ENCODE peak calls at places on chromosomes 5 and 9, in five cellular contexts. F is AG09319, Q is lung, A is tibial artery, O is nephron progenitor cell. I is an unnamed sample.

GRCh38 chr5:1008451-1009358 is at the start of gene NKD2:
- DNase-seq in Q (no peak), A (peak), O (peak), F (no peak), I (no peak)

GRCh38 chr5:73796164-73797141 is 170.5 kb downstream of the ARHGEF28 start:
- DNase-seq in Q (no peak), A (no peak), O (no peak), F (peak), I (peak)

GRCh38 chr9:133063500-133064231 is 1.9 kb downstream of the CEL start:
- DNase-seq in O (no peak), Q (no peak), F (no peak), A (no peak), I (no peak)

GRCh38 chr5:174446988-174447387 is 277.4 kb upstream of the MSX2 start:
- DNase-seq in A (no peak), O (no peak), F (no peak), Q (no peak), I (no peak)

GRCh38 chr5:946720-947625 is 54.3 kb downstream of the TRIP13 start:
- DNase-seq in A (no peak), F (no peak), Q (no peak), O (no peak), I (no peak)

GRCh38 chr5:36301858-36302603 is at the start of gene RANBP3L:
- DNase-seq in A (no peak), Q (no peak), F (peak), O (peak), I (no peak)

GRCh38 chr5:126484248-126484647 is 61.0 kb downstream of the GRAMD2B start:
- DNase-seq in O (no peak), F (no peak), Q (no peak), A (no peak), I (no peak)

GRCh38 chr5:166624573-166624972 is 1666.9 kb upstream of the WWC1 start:
- DNase-seq in O (no peak), F (no peak), A (no peak), Q (no peak), I (no peak)

GRCh38 chr5:138466900-138467710 is 1.8 kb downstream of the EGR1 start:
- DNase-seq in A (no peak), F (peak), O (no peak), Q (no peak), I (no peak)

GRCh38 chr9:121880343-121880742 is 212.8 kb downstream of the TTLL11 start:
- DNase-seq in F (no peak), A (no peak), Q (no peak), O (no peak), I (no peak)

GRCh38 chr9:96078866-96079505 is 203.5 kb downstream of the ERCC6L2 start:
- DNase-seq in O (no peak), Q (no peak), A (no peak), F (no peak), I (no peak)

GRCh38 chr5:43802119-43802518 is 199.1 kb downstream of the NNT start:
- DNase-seq in F (no peak), A (no peak), Q (no peak), O (no peak), I (no peak)

GRCh38 chr5:54993318-54993717 is 7.9 kb upstream of the ESM1 start:
- DNase-seq in O (no peak), F (no peak), Q (no peak), A (no peak), I (no peak)

GRCh38 chr5:109100971-109101370 is 308.8 kb downstream of the PJA2 start:
- DNase-seq in O (no peak), F (no peak), Q (no peak), A (no peak), I (no peak)

GRCh38 chr9:69016366-69017096 is 2.6 kb upstream of the PRKACG start:
- DNase-seq in F (no peak), A (no peak), O (no peak), Q (no peak), I (no peak)

GRCh38 chr5:59685806-59686205 is 207.7 kb downstream of the PDE4D start:
- DNase-seq in A (no peak), O (no peak), F (no peak), Q (no peak), I (no peak)

GRCh38 chr5:81422671-81423070 is 28.7 kb upstream of the ACOT12 start:
- DNase-seq in A (no peak), F (peak), O (no peak), Q (no peak), I (no peak)

GRCh38 chr5:112886975-112887374 is 25.9 kb downstream of the SRP19 start:
- DNase-seq in Q (no peak), F (no peak), O (no peak), A (no peak), I (no peak)

GRCh38 chr5:92222449-92222848 is 839.3 kb upstream of the ARRDC3 start:
- DNase-seq in F (no peak), A (no peak), O (no peak), Q (no peak), I (no peak)

GRCh38 chr9:115250646-115251045 is 132.7 kb upstream of the TNC start:
- DNase-seq in A (no peak), F (peak), Q (peak), O (no peak), I (no peak)

GRCh38 chr5:136620016-136620419 is 254.7 kb upstream of the TRPC7 start:
- DNase-seq in Q (no peak), A (no peak), O (no peak), F (no peak), I (peak)

GRCh38 chr9:92242779-92243136 is 50.7 kb downstream of the IARS1 start:
- DNase-seq in O (no peak), Q (no peak), F (no peak), A (no peak), I (no peak)
- TF ChIP-seq CTCF in O (no peak), Q (no peak), F (no peak), A (no peak), I (no peak)

DNA sequence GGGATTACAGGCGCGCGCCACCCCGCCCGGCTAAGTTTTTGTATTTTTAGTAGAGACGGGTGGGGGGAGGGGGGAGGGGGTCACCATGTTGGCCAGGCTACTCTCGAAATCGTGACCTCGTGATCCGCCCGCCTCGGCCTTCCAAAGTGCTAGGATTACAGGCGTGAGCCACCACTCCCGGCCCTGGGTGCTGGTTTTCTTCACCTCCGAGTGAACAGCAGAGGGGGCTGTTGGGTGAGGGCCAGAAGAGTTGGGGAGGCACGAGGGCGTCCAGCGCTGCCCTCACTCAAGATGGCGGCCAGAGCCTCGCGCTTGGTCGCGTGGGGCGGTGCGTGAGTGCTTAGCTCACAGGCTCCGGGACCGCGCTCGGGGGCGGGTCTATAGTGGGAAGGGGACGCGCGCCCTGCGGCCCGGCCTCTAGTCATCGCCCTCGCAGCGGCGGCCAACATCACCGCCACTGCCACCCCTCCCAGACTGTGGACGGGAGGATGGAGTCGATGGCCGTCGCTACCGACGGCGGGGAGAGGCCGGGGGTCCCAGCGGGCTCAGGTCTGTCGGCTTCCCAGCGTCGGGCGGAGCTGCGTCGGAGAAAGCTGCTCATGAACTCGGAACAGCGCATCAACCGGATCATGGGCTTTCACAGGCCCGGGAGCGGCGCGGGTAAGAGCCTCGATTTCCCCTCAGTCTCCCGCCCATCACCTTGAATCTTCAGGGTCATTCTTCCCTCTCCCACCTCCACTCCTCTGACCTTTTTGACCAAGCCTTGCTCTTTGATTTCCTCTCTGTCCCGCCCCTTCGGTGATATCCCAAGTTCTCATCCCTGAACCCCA is at the start of gene CAMLG:
- DNase-seq in Q (peak), A (peak), F (peak), O (peak), I (peak)
- TF ChIP-seq CTCF in Q (peak), A (peak), F (peak), O (peak), I (no peak)

GRCh38 chr5:90193185-90193822 is 216.3 kb downstream of the CETN3 start:
- DNase-seq in O (no peak), Q (no peak), A (no peak), F (no peak), I (no peak)
- TF ChIP-seq CTCF in O (no peak), Q (no peak), A (no peak), F (no peak), I (no peak)

GRCh38 chr9:124037790-124038189 is 26.2 kb downstream of the LHX2 start:
- DNase-seq in Q (no peak), A (no peak), F (no peak), O (no peak), I (no peak)
- TF ChIP-seq CTCF in Q (no peak), A (no peak), F (no peak), O (no peak), I (no peak)

I was measured in HL-60.